ENCODE peak calls at places on chromosome 9, in seven cellular contexts. One of them, this sample, is unnamed.
A peak's percentile ranks its signal among the peaks of the same experiment; 100 is the strongest.

GRCh38 chr9:126440938-126441337 is 114.3 kb downstream of the MVB12B start:
- DNase-seq in A549: no peak
- DNase-seq in IMR-90: no peak
- DNase-seq in K562: no peak
- DNase-seq in HCT116: no peak
- DNase-seq in H1: no peak
- DNase-seq in GM12878: no peak
- DNase-seq in this sample: no peak

GRCh38 chr9:117729375-117729774 is 25.2 kb downstream of the TLR4 start:
- DNase-seq in A549: no peak
- DNase-seq in IMR-90: no peak
- DNase-seq in K562: no peak
- DNase-seq in HCT116: no peak
- DNase-seq in H1: no peak
- DNase-seq in GM12878: no peak
- DNase-seq in this sample: no peak

GRCh38 chr9:96883922-96884321 is 29.6 kb upstream of the ZNF782 start:
- DNase-seq in A549: no peak
- DNase-seq in IMR-90: no peak
- DNase-seq in K562: no peak
- DNase-seq in HCT116: no peak
- DNase-seq in H1: no peak
- DNase-seq in GM12878: no peak
- DNase-seq in this sample: no peak

GRCh38 chr9:136093331-136093986 is 1.6 kb downstream of the NACC2 start:
- DNase-seq in A549: peak; percentile 51
- DNase-seq in IMR-90: no peak
- DNase-seq in K562: peak; percentile 69
- DNase-seq in HCT116: no peak
- DNase-seq in H1: no peak
- DNase-seq in GM12878: no peak
- DNase-seq in this sample: no peak

GRCh38 chr9:129665008-129665771 is at the start of gene PRRX2:
- DNase-seq in A549: peak; percentile 47
- DNase-seq in IMR-90: peak; percentile 43
- DNase-seq in K562: peak; percentile 67
- DNase-seq in HCT116: no peak
- DNase-seq in H1: no peak
- DNase-seq in GM12878: no peak
- DNase-seq in this sample: no peak

GRCh38 chr9:106887066-106887465 is 24.1 kb downstream of the ZNF462 start:
- DNase-seq in A549: no peak
- DNase-seq in IMR-90: no peak
- DNase-seq in K562: no peak
- DNase-seq in HCT116: no peak
- DNase-seq in H1: no peak
- DNase-seq in GM12878: no peak
- DNase-seq in this sample: no peak

GRCh38 chr9:4666042-4666699 is at the start of gene SPATA6L:
- DNase-seq in A549: peak; percentile 63
- DNase-seq in IMR-90: peak; percentile 45
- DNase-seq in K562: no peak
- DNase-seq in HCT116: no peak
- DNase-seq in H1: no peak
- DNase-seq in GM12878: no peak
- DNase-seq in this sample: peak; percentile 11

GRCh38 chr9:86352440-86353106 is 1.6 kb downstream of the TUT7 start:
- DNase-seq in A549: no peak
- DNase-seq in IMR-90: no peak
- DNase-seq in K562: no peak
- DNase-seq in HCT116: no peak
- DNase-seq in H1: no peak
- DNase-seq in GM12878: no peak
- DNase-seq in this sample: no peak

GRCh38 chr9:89874351-89875321 is 269.8 kb downstream of the GADD45G start:
- DNase-seq in A549: no peak
- DNase-seq in IMR-90: no peak
- DNase-seq in K562: no peak
- DNase-seq in HCT116: no peak
- DNase-seq in H1: no peak
- DNase-seq in GM12878: no peak
- DNase-seq in this sample: no peak

GRCh38 chr9:124444166-124444565 is 6.1 kb upstream of the ADGRD2 start:
- DNase-seq in A549: no peak
- DNase-seq in IMR-90: no peak
- DNase-seq in K562: no peak
- DNase-seq in HCT116: no peak
- DNase-seq in H1: no peak
- DNase-seq in GM12878: no peak
- DNase-seq in this sample: no peak

GRCh38 chr9:82552784-82553183 is 510.2 kb downstream of the RASEF start:
- DNase-seq in A549: no peak
- DNase-seq in IMR-90: no peak
- DNase-seq in K562: no peak
- DNase-seq in HCT116: no peak
- DNase-seq in H1: no peak
- DNase-seq in GM12878: no peak
- DNase-seq in this sample: no peak

DNA sequence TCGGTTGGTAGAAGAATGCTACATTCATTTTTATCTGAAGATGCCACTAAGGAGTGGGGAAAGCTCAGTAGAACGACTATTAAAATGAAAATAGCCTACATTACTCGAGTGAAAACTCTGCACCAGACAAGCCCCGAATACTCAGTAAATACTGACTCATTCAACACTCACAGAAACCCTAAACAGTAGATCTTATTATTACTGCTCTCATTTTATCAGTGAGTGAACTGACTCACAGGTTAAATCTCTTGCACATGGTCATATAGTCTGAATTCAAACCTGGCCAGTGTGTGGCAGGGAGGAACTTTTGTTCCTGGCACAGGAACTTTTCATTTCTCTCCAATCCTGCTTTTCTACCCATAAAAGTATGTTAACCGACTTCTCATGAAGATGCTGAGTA is 9.6 kb upstream of the PAPPA start:
- DNase-seq in A549: peak; percentile 43
- DNase-seq in IMR-90: peak; percentile 88
- DNase-seq in K562: no peak
- DNase-seq in HCT116: no peak
- DNase-seq in H1: no peak
- DNase-seq in GM12878: no peak
- DNase-seq in this sample: no peak
- TF ChIP-seq CEBPB in A549: no peak
- TF ChIP-seq CEBPB in IMR-90: no peak
- TF ChIP-seq CEBPB in K562: no peak
- TF ChIP-seq CEBPB in HCT116: no peak
- TF ChIP-seq CEBPB in H1: no peak
- TF ChIP-seq CEBPB in GM12878: no peak
- TF ChIP-seq CEBPB in this sample: no peak

GRCh38 chr9:87812375-87813118 is 70.1 kb upstream of the SPATA31E1 start:
- DNase-seq in A549: peak; percentile 48
- DNase-seq in IMR-90: peak; percentile 66
- DNase-seq in K562: peak; percentile 35
- DNase-seq in HCT116: no peak
- DNase-seq in H1: no peak
- DNase-seq in GM12878: no peak
- DNase-seq in this sample: peak; percentile 4
- TF ChIP-seq CEBPB in A549: no peak
- TF ChIP-seq CEBPB in IMR-90: no peak
- TF ChIP-seq CEBPB in K562: no peak
- TF ChIP-seq CEBPB in HCT116: no peak
- TF ChIP-seq CEBPB in H1: no peak
- TF ChIP-seq CEBPB in GM12878: no peak
- TF ChIP-seq CEBPB in this sample: no peak

DNA sequence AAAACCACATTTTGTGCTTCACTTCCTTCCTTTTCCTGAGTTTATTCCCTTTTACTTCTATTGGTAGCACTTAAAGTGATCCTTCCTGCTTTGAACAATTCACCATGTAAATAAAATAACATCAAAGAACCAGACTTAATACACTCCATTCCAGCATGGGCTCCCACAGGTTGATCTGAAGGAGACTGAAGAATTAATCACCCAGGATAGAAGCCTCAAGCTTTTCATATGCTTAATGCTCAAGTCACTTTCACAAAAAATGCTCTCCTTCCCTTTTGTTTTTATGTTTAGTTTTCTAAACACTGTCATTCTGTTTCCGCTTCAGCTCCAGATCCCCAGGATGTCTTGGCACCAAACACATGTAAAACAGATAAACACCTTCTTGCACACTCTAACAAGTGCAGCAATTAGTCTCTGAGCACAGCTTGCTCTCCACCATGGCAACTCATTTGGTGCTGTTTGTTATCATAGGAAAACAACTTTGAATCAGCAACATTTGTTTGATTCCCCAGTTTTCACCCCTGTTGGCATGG is 37.0 kb downstream of the DMRTA1 start:
- DNase-seq in A549: no peak
- DNase-seq in IMR-90: no peak
- DNase-seq in K562: no peak
- DNase-seq in HCT116: no peak
- DNase-seq in H1: peak; percentile 29
- DNase-seq in GM12878: no peak
- DNase-seq in this sample: no peak
- TF ChIP-seq CEBPB in A549: no peak
- TF ChIP-seq CEBPB in IMR-90: no peak
- TF ChIP-seq CEBPB in K562: no peak
- TF ChIP-seq CEBPB in HCT116: no peak
- TF ChIP-seq CEBPB in H1: no peak
- TF ChIP-seq CEBPB in GM12878: no peak
- TF ChIP-seq CEBPB in this sample: no peak

DNA sequence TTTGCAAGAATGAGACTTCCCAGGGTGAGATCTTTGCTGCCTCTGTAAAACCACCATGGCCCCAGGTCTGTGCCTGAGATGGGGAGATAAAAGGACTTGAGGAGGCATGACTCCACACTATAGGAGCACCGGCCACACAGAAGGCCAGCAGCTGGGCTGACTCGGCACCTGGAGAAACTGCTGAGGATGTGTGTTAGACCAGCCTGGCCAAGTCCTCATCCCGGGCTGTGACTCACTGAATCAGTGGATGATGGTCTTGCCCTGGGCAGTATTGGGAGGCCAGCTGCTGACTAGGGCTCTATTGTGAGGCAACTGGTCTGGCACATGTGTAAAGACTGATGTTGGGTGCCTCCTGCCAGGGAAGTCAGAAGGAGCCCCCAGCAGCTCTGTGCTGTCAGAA is 286.2 kb downstream of the ACTL7B start:
- DNase-seq in A549: peak; percentile 40
- DNase-seq in IMR-90: peak; percentile 76
- DNase-seq in K562: no peak
- DNase-seq in HCT116: no peak
- DNase-seq in H1: no peak
- DNase-seq in GM12878: no peak
- DNase-seq in this sample: no peak
- TF ChIP-seq CEBPB in A549: no peak
- TF ChIP-seq CEBPB in IMR-90: peak; percentile 10
- TF ChIP-seq CEBPB in K562: no peak
- TF ChIP-seq CEBPB in HCT116: no peak
- TF ChIP-seq CEBPB in H1: no peak
- TF ChIP-seq CEBPB in GM12878: no peak
- TF ChIP-seq CEBPB in this sample: no peak

GRCh38 chr9:121612511-121612998 is 38.9 kb upstream of the DAB2IP start:
- DNase-seq in A549: peak; percentile 38
- DNase-seq in IMR-90: no peak
- DNase-seq in K562: no peak
- DNase-seq in HCT116: no peak
- DNase-seq in H1: no peak
- DNase-seq in GM12878: no peak
- DNase-seq in this sample: no peak
- TF ChIP-seq CEBPB in A549: peak; percentile 72
- TF ChIP-seq CEBPB in IMR-90: no peak
- TF ChIP-seq CEBPB in K562: no peak
- TF ChIP-seq CEBPB in HCT116: no peak
- TF ChIP-seq CEBPB in H1: no peak
- TF ChIP-seq CEBPB in GM12878: no peak
- TF ChIP-seq CEBPB in this sample: peak; percentile 67

GRCh38 chr9:133616643-133617405 is 7.6 kb upstream of the FAM163B start:
- DNase-seq in A549: no peak
- DNase-seq in IMR-90: no peak
- DNase-seq in K562: no peak
- DNase-seq in HCT116: no peak
- DNase-seq in H1: no peak
- DNase-seq in GM12878: no peak
- DNase-seq in this sample: no peak

GRCh38 chr9:133615897-133616188 is 6.7 kb upstream of the FAM163B start:
- DNase-seq in A549: no peak
- DNase-seq in IMR-90: no peak
- DNase-seq in K562: no peak
- DNase-seq in HCT116: no peak
- DNase-seq in H1: no peak
- DNase-seq in GM12878: no peak
- DNase-seq in this sample: no peak

GRCh38 chr9:133621868-133622267 is 12.7 kb upstream of the FAM163B start:
- DNase-seq in A549: no peak
- DNase-seq in IMR-90: no peak
- DNase-seq in K562: no peak
- DNase-seq in HCT116: no peak
- DNase-seq in H1: no peak
- DNase-seq in GM12878: no peak
- DNase-seq in this sample: no peak

GRCh38 chr9:133619791-133620190 is 10.6 kb upstream of the FAM163B start:
- DNase-seq in A549: no peak
- DNase-seq in IMR-90: no peak
- DNase-seq in K562: no peak
- DNase-seq in HCT116: no peak
- DNase-seq in H1: no peak
- DNase-seq in GM12878: no peak
- DNase-seq in this sample: no peak

GRCh38 chr9:133618726-133619125 is 9.5 kb upstream of the FAM163B start:
- DNase-seq in A549: no peak
- DNase-seq in IMR-90: no peak
- DNase-seq in K562: no peak
- DNase-seq in HCT116: no peak
- DNase-seq in H1: no peak
- DNase-seq in GM12878: no peak
- DNase-seq in this sample: no peak
- TF ChIP-seq CEBPB in A549: no peak
- TF ChIP-seq CEBPB in IMR-90: no peak
- TF ChIP-seq CEBPB in K562: no peak
- TF ChIP-seq CEBPB in HCT116: no peak
- TF ChIP-seq CEBPB in H1: no peak
- TF ChIP-seq CEBPB in GM12878: no peak
- TF ChIP-seq CEBPB in this sample: no peak

This sample was measured in HepG2.